ENCODE peak calls at places on chromosome 13, in five cellular contexts. One of them, this sample, is unnamed.

GRCh38 chr13:51317262-51317661 is 22.2 kb upstream of the SERPINE3 start:
- DNase-seq in dorsolateral prefrontal cortex: no peak
- DNase-seq in adrenal gland: no peak
- DNase-seq in thoracic aorta: no peak
- DNase-seq in upper lobe of left lung: no peak
- DNase-seq in this sample: no peak

GRCh38 chr13:109740121-109740520 is 46.3 kb downstream of the IRS2 start:
- DNase-seq in adrenal gland: no peak
- DNase-seq in dorsolateral prefrontal cortex: no peak
- DNase-seq in upper lobe of left lung: no peak
- DNase-seq in thoracic aorta: no peak
- DNase-seq in this sample: no peak

GRCh38 chr13:44199627-44200207 is 173.9 kb upstream of the SERP2 start:
- DNase-seq in thoracic aorta: no peak
- DNase-seq in adrenal gland: no peak
- DNase-seq in upper lobe of left lung: no peak
- DNase-seq in dorsolateral prefrontal cortex: no peak
- DNase-seq in this sample: no peak

GRCh38 chr13:67200605-67201004 is 29.5 kb downstream of the PCDH9 start:
- DNase-seq in thoracic aorta: no peak
- DNase-seq in dorsolateral prefrontal cortex: no peak
- DNase-seq in adrenal gland: no peak
- DNase-seq in upper lobe of left lung: no peak
- DNase-seq in this sample: no peak

GRCh38 chr13:44273991-44274810 is 99.4 kb upstream of the SERP2 start:
- DNase-seq in dorsolateral prefrontal cortex: no peak
- DNase-seq in thoracic aorta: no peak
- DNase-seq in adrenal gland: no peak
- DNase-seq in upper lobe of left lung: no peak
- DNase-seq in this sample: no peak

GRCh38 chr13:83220241-83220640 is 662.0 kb downstream of the SLITRK1 start:
- DNase-seq in upper lobe of left lung: no peak
- DNase-seq in dorsolateral prefrontal cortex: no peak
- DNase-seq in thoracic aorta: no peak
- DNase-seq in adrenal gland: no peak
- DNase-seq in this sample: no peak

GRCh38 chr13:105638446-105638845 is 897.0 kb downstream of the EFNB2 start:
- DNase-seq in thoracic aorta: no peak
- DNase-seq in adrenal gland: no peak
- DNase-seq in dorsolateral prefrontal cortex: no peak
- DNase-seq in upper lobe of left lung: no peak
- DNase-seq in this sample: no peak

GRCh38 chr13:73107459-73107858 is 48.7 kb downstream of the KLF5 start:
- DNase-seq in adrenal gland: no peak
- DNase-seq in upper lobe of left lung: no peak
- DNase-seq in dorsolateral prefrontal cortex: no peak
- DNase-seq in thoracic aorta: no peak
- DNase-seq in this sample: no peak

GRCh38 chr13:98158172-98158907 is 15.4 kb downstream of the FARP1 start:
- DNase-seq in thoracic aorta: no peak
- DNase-seq in adrenal gland: no peak
- DNase-seq in upper lobe of left lung: no peak
- DNase-seq in dorsolateral prefrontal cortex: no peak
- DNase-seq in this sample: no peak

GRCh38 chr13:40666058-40666904 is at the start of gene FOXO1:
- DNase-seq in upper lobe of left lung: peak
- DNase-seq in thoracic aorta: peak
- DNase-seq in dorsolateral prefrontal cortex: peak
- DNase-seq in adrenal gland: peak
- DNase-seq in this sample: peak

GRCh38 chr13:92804346-92804745 is 422.3 kb upstream of the GPC6 start:
- DNase-seq in thoracic aorta: no peak
- DNase-seq in dorsolateral prefrontal cortex: no peak
- DNase-seq in adrenal gland: no peak
- DNase-seq in upper lobe of left lung: no peak
- DNase-seq in this sample: no peak

GRCh38 chr13:111654531-111654930 is 334.1 kb downstream of the TEX29 start:
- DNase-seq in thoracic aorta: no peak
- DNase-seq in upper lobe of left lung: no peak
- DNase-seq in dorsolateral prefrontal cortex: no peak
- DNase-seq in adrenal gland: no peak
- DNase-seq in this sample: no peak

GRCh38 chr13:101157261-101157660 is 259.0 kb downstream of the NALCN start:
- DNase-seq in upper lobe of left lung: no peak
- DNase-seq in thoracic aorta: no peak
- DNase-seq in dorsolateral prefrontal cortex: no peak
- DNase-seq in adrenal gland: no peak
- DNase-seq in this sample: no peak

GRCh38 chr13:74794582-74794981 is 660.4 kb upstream of the KLF12 start:
- DNase-seq in thoracic aorta: no peak
- DNase-seq in dorsolateral prefrontal cortex: no peak
- DNase-seq in upper lobe of left lung: no peak
- DNase-seq in adrenal gland: no peak
- DNase-seq in this sample: no peak
- TF ChIP-seq CTCF in thoracic aorta: no peak
- TF ChIP-seq CTCF in dorsolateral prefrontal cortex: peak
- TF ChIP-seq CTCF in upper lobe of left lung: no peak
- TF ChIP-seq CTCF in adrenal gland: no peak
- TF ChIP-seq CTCF in this sample: no peak

DNA sequence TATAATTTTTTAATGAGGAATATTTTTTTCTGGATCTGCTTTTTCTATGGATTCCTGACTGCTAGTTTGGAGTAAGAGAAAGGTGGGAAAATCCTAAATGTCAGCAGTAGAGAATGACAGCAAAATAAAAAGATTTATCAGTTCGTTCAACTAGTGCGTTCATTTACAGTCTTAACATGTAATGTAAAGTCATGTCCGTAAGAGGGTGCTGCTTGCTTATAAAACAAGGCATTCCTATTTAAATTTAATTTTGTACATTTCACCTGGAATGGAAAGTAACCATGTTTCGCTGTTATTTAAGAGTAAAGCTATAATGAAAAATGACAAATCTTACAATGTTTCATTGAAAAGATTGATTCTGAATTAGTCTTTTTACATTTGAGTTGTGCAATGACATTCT is 76.6 kb downstream of the ZMYM2 start:
- DNase-seq in thoracic aorta: no peak
- DNase-seq in adrenal gland: no peak
- DNase-seq in upper lobe of left lung: no peak
- DNase-seq in dorsolateral prefrontal cortex: no peak
- DNase-seq in this sample: no peak
- TF ChIP-seq CTCF in thoracic aorta: no peak
- TF ChIP-seq CTCF in adrenal gland: peak
- TF ChIP-seq CTCF in upper lobe of left lung: no peak
- TF ChIP-seq CTCF in dorsolateral prefrontal cortex: peak
- TF ChIP-seq CTCF in this sample: no peak

GRCh38 chr13:24605923-24606372 is 74.3 kb upstream of the ATP12A start:
- DNase-seq in thoracic aorta: no peak
- DNase-seq in dorsolateral prefrontal cortex: no peak
- DNase-seq in upper lobe of left lung: no peak
- DNase-seq in adrenal gland: no peak
- DNase-seq in this sample: no peak
- TF ChIP-seq CTCF in thoracic aorta: no peak
- TF ChIP-seq CTCF in dorsolateral prefrontal cortex: no peak
- TF ChIP-seq CTCF in upper lobe of left lung: peak
- TF ChIP-seq CTCF in adrenal gland: no peak
- TF ChIP-seq CTCF in this sample: peak

GRCh38 chr13:95156208-95156607 is 145.0 kb downstream of the ABCC4 start:
- DNase-seq in dorsolateral prefrontal cortex: no peak
- DNase-seq in adrenal gland: no peak
- DNase-seq in upper lobe of left lung: no peak
- DNase-seq in thoracic aorta: no peak
- DNase-seq in this sample: no peak
- TF ChIP-seq CTCF in dorsolateral prefrontal cortex: peak
- TF ChIP-seq CTCF in adrenal gland: no peak
- TF ChIP-seq CTCF in upper lobe of left lung: no peak
- TF ChIP-seq CTCF in thoracic aorta: no peak
- TF ChIP-seq CTCF in this sample: peak

GRCh38 chr13:37138169-37138568 is 32.7 kb upstream of the CSNK1A1L start:
- DNase-seq in adrenal gland: no peak
- DNase-seq in thoracic aorta: no peak
- DNase-seq in upper lobe of left lung: no peak
- DNase-seq in dorsolateral prefrontal cortex: no peak
- DNase-seq in this sample: no peak
- TF ChIP-seq CTCF in adrenal gland: no peak
- TF ChIP-seq CTCF in thoracic aorta: no peak
- TF ChIP-seq CTCF in upper lobe of left lung: no peak
- TF ChIP-seq CTCF in dorsolateral prefrontal cortex: no peak
- TF ChIP-seq CTCF in this sample: peak

GRCh38 chr13:31049833-31050232 is 111.9 kb downstream of the HSPH1 start:
- DNase-seq in upper lobe of left lung: no peak
- DNase-seq in thoracic aorta: no peak
- DNase-seq in dorsolateral prefrontal cortex: no peak
- DNase-seq in adrenal gland: no peak
- DNase-seq in this sample: no peak

GRCh38 chr13:31051999-31052398 is 109.7 kb downstream of the HSPH1 start:
- DNase-seq in adrenal gland: no peak
- DNase-seq in dorsolateral prefrontal cortex: no peak
- DNase-seq in upper lobe of left lung: no peak
- DNase-seq in thoracic aorta: no peak
- DNase-seq in this sample: no peak

GRCh38 chr13:31052478-31052877 is 109.2 kb downstream of the HSPH1 start:
- DNase-seq in thoracic aorta: no peak
- DNase-seq in dorsolateral prefrontal cortex: no peak
- DNase-seq in adrenal gland: no peak
- DNase-seq in upper lobe of left lung: no peak
- DNase-seq in this sample: no peak

GRCh38 chr13:31049083-31049482 is 112.6 kb downstream of the HSPH1 start:
- DNase-seq in adrenal gland: no peak
- DNase-seq in thoracic aorta: no peak
- DNase-seq in dorsolateral prefrontal cortex: no peak
- DNase-seq in upper lobe of left lung: no peak
- DNase-seq in this sample: no peak

DNA sequence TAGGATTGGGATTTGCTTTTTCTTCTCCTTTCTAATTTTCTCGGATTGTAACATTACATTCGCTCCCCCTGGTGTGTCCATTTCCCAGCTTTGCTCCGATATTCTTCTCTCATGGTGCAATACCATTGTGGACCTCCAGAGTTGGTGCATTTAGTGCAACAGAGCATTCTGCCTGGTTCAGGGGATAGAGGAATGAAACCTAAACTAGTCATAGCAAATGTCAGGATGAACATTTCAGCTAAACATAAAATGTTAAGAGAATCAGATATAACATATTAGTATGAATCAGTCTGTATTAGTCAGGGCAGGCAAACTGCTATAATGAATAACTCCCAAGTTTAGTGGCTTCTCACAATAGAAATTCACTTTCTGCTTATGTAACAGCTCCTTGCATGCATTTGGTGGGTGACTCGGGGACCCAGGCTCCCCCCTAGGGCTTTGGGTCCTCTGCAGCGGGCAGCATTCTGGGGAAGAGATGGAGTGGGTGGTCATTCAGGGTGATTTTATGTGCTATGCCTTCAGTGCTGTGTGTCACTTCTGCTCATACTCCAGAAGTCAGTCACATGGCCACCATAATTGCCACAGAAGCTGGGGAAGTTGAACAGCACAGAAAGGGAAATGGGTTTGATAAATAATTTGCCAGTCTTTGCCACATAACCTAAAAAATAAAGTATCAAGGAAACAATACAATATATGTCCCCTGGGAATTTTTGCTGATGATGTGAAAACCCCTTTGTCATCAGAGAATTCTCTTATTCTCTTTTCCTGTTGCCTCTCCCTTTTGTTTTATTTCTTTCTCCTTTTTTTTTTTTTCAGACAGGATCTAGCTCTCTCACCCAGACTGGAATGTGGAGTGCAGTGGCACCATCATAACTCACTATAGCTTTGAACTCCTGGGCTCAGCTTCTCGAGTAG is 111.0 kb downstream of the HSPH1 start:
- DNase-seq in dorsolateral prefrontal cortex: no peak
- DNase-seq in thoracic aorta: no peak
- DNase-seq in upper lobe of left lung: no peak
- DNase-seq in adrenal gland: no peak
- DNase-seq in this sample: no peak
- TF ChIP-seq CTCF in dorsolateral prefrontal cortex: peak
- TF ChIP-seq CTCF in thoracic aorta: peak
- TF ChIP-seq CTCF in upper lobe of left lung: no peak
- TF ChIP-seq CTCF in adrenal gland: no peak
- TF ChIP-seq CTCF in this sample: peak